ENCODE peak calls at places on chromosomes 7 and 10, in five cellular contexts. G is HL-60, P is sigmoid colon, I is HepG2, N is HCT116. U is an unnamed sample.

GRCh38 chr10:131829156-131829930 is 71.5 kb upstream of the PPP2R2D start:
- DNase-seq in I (no peak), N (no peak), G (no peak), P (peak), U (no peak)

GRCh38 chr7:40714338-40715052 is 579.7 kb downstream of the SUGCT start:
- DNase-seq in P (no peak), G (no peak), N (no peak), I (no peak), U (no peak)

GRCh38 chr10:121436630-121437311 is 161.5 kb downstream of the FGFR2 start:
- DNase-seq in I (peak), P (no peak), G (no peak), N (no peak), U (no peak)

GRCh38 chr7:66413379-66414114 is 208.4 kb downstream of the TPST1 start:
- DNase-seq in I (no peak), G (peak), N (no peak), P (peak), U (peak)

GRCh38 chr10:1404236-1404952 is 332.9 kb downstream of the ADARB2 start:
- DNase-seq in N (no peak), I (no peak), G (no peak), P (no peak), U (no peak)

GRCh38 chr10:4488924-4489323 is 337.1 kb upstream of the AKR1E2 start:
- DNase-seq in I (no peak), G (no peak), N (no peak), P (no peak), U (no peak)

GRCh38 chr7:47258798-47259197 is 323.1 kb downstream of the TNS3 start:
- DNase-seq in G (no peak), P (no peak), I (no peak), N (no peak), U (no peak)

GRCh38 chr10:34753014-34753757 is 61.9 kb downstream of the PARD3 start:
- DNase-seq in N (no peak), G (no peak), I (no peak), P (no peak), U (no peak)

GRCh38 chr10:61732635-61733278 is 70.0 kb downstream of the CABCOCO1 start:
- DNase-seq in G (no peak), P (no peak), I (no peak), N (no peak), U (no peak)

GRCh38 chr7:149010451-149010850 is 17.9 kb downstream of the PDIA4 start:
- DNase-seq in N (no peak), G (no peak), I (no peak), P (no peak), U (no peak)

GRCh38 chr10:102358717-102359382 is 36.7 kb upstream of the NFKB2 start:
- DNase-seq in P (no peak), N (no peak), G (no peak), I (no peak), U (no peak)

GRCh38 chr10:26408858-26409494 is 29.2 kb upstream of the APBB1IP start:
- DNase-seq in N (no peak), I (no peak), G (no peak), P (no peak), U (no peak)

GRCh38 chr10:88097092-88097894 is 233.9 kb downstream of the PTEN start:
- DNase-seq in N (no peak), G (peak), P (no peak), I (no peak), U (no peak)

GRCh38 chr10:72525689-72526088 is 100.2 kb downstream of the MICU1 start:
- DNase-seq in N (no peak), I (peak), P (no peak), G (no peak), U (no peak)

GRCh38 chr10:72524489-72524888 is 101.4 kb downstream of the MICU1 start:
- DNase-seq in N (no peak), P (no peak), I (no peak), G (no peak), U (no peak)

GRCh38 chr10:72523062-72523461 is 102.8 kb downstream of the MICU1 start:
- DNase-seq in G (no peak), I (no peak), P (no peak), N (no peak), U (no peak)

GRCh38 chr10:72525277-72525676 is 100.6 kb downstream of the MICU1 start:
- DNase-seq in G (no peak), P (no peak), N (no peak), I (peak), U (no peak)

DNA sequence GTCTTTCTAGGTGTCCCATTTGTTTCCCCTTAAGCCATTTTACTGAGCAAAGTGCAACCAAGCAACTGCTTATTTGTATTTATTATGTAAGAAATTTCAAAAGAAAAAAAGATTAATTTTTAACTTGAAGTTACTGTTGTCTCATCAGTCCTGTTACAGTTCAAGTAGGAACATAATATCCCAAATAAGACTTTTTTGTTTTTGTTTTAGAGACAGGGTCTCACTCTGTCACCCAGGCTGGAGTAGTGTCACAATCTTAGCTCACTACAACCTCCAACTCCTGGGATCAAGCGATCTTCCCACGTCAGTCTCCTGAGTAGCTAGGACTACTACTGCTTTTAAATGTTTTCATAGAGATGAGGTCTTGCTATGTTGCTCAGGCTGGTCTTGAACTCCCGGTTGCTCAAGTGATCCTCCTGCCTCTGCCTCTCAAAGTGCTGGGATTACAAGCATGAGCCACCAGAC is 101.9 kb downstream of the MICU1 start:
- DNase-seq in I (peak), P (no peak), N (no peak), G (no peak), U (no peak)
- H3K4me3 ChIP-seq in I (peak), P (no peak), N (no peak), G (no peak), U (no peak)

GRCh38 chr10:69951658-69952057 is 101.0 kb upstream of the MACROH2A2 start:
- DNase-seq in P (no peak), G (no peak), N (no peak), I (no peak), U (no peak)

GRCh38 chr10:69952069-69952800 is 100.4 kb upstream of the MACROH2A2 start:
- DNase-seq in I (no peak), G (no peak), N (no peak), P (peak), U (no peak)

GRCh38 chr10:69944761-69945160 is 107.9 kb upstream of the MACROH2A2 start:
- DNase-seq in P (no peak), G (no peak), I (no peak), N (no peak), U (no peak)

GRCh38 chr10:69949770-69950169 is 102.9 kb upstream of the MACROH2A2 start:
- DNase-seq in P (no peak), I (no peak), G (no peak), N (no peak), U (no peak)

DNA sequence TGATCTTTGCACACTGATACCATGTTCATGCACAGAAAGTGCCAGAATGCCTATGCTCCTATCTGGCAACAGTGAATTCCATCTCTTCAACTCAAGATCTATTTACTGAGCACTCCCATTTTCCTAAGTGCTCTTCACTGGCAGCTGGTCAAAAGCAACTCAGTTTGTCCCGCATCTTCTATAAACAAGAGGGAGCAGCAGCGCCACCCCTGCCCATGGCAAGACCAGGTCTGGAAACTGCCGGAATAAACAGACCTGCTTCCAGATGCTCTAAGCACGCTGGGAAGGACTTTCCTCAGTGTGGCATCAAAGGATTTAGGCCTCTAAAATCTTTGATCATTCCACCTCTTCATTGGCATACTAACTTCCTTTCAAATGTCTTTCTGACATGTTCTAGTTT is 104.4 kb upstream of the MACROH2A2 start:
- DNase-seq in N (no peak), P (no peak), G (no peak), I (no peak), U (no peak)
- TF ChIP-seq CTCF in N (no peak), P (no peak), G (no peak), I (no peak), U (no peak)

GRCh38 chr7:101238226-101239182 is 902 bp upstream of the CLDN15 start:
- DNase-seq in P (no peak), N (no peak), I (no peak), G (no peak), U (no peak)

GRCh38 chr7:101236292-101236691 is 1.3 kb downstream of the CLDN15 start:
- DNase-seq in N (no peak), G (no peak), I (no peak), P (no peak), U (no peak)

GRCh38 chr7:101235522-101235921 is 2.1 kb downstream of the CLDN15 start:
- DNase-seq in P (no peak), G (no peak), I (no peak), N (no peak), U (peak)

GRCh38 chr7:101239191-101239950 is 1.8 kb upstream of the CLDN15 start:
- DNase-seq in P (no peak), G (no peak), N (no peak), I (no peak), U (no peak)

GRCh38 chr7:101237206-101238067 is at the start of gene CLDN15:
- DNase-seq in I (peak), P (peak), N (no peak), G (no peak), U (peak)
- TF ChIP-seq POLR2AphosphoS5 in I (peak), P (peak), N (no peak), G (no peak), U (peak)

DNA sequence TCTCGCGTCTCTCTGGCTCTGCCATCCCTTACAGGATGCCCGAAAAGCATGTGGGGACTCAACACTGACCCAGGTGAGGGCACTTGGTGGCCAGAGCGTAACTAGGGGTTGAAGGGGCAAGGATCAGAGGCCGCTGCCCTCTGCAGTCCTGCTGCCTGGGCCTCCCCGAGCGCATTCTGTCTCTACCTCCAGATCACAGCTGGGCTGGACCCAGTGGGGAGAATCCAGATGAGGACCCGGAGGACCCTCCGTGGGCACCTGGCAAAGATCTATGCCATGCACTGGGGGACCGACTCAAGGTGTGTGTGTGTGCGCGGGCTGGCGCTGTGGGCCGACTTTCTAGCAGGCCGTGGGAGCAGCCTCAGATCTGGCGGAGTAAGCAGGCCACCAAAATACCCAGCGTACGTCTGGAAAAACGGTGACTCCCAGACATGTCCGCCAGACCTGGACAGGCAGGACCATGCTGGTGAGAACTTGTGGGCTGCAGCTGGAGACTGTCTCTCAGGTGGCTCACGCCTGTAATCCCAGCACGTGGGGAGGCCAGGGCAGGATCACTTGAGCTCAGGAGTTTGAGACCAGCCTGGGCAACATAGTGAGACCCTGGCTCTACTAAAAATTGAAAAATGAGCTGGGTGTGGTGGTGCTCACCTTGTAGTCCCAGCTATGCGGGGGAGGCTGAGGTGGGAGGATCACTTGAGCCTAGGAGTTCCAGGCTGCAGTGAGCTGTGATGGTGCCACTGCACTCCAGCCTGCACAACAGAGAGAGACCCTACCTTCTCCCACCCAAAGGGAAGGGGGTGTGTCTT is 3.2 kb downstream of the GNB2 start:
- DNase-seq in N (no peak), P (peak), I (no peak), G (no peak), U (peak)
- H3K4me3 ChIP-seq in N (no peak), P (peak), I (no peak), G (no peak), U (no peak)